ENCODE peak calls at places on chromosome 3, in four cellular contexts. Y is AG04450, A is RPMI8226, C is renal cortical epithelial cell. B is an unnamed sample.

GRCh38 chr3:167783781-167784180 is 48.3 kb downstream of the SERPINI1 start:
- DNase-seq in A (no peak), C (no peak), Y (no peak), B (no peak)

GRCh38 chr3:171806200-171807128 is 3.8 kb downstream of the PLD1 start:
- DNase-seq in Y (peak; percentile 76), C (peak; percentile 83), A (no peak), B (peak; percentile 39)

GRCh38 chr3:130442284-130442683 is 74.7 kb upstream of the COL6A6 start:
- DNase-seq in Y (no peak), C (no peak), A (no peak), B (no peak)

GRCh38 chr3:65004316-65004715 is 316.5 kb upstream of the ADAMTS9 start:
- DNase-seq in A (no peak), C (no peak), Y (no peak), B (no peak)

GRCh38 chr3:46675426-46675825 is 18.1 kb downstream of the ALS2CL start:
- DNase-seq in C (no peak), A (no peak), Y (no peak), B (no peak)

GRCh38 chr3:73210759-73211158 is 149.3 kb downstream of the EBLN2 start:
- DNase-seq in C (no peak), A (no peak), Y (no peak), B (no peak)

GRCh38 chr3:100875239-100875638 is 118.0 kb downstream of the ABI3BP start:
- DNase-seq in C (peak; percentile 69), Y (no peak), A (peak; percentile 32), B (peak; percentile 74)

GRCh38 chr3:100761211-100761921 is 52.1 kb downstream of the TFG start:
- DNase-seq in C (no peak), A (peak; percentile 92), Y (no peak), B (peak; percentile 20)

GRCh38 chr3:149224736-149225594 is 3.3 kb upstream of the CP start:
- DNase-seq in A (peak; percentile 23), Y (peak; percentile 43), C (peak; percentile 99), B (peak; percentile 98)

GRCh38 chr3:127568604-127569003 is 21.9 kb downstream of the TPRA1 start:
- DNase-seq in Y (no peak), C (no peak), A (no peak), B (no peak)

GRCh38 chr3:152968388-152969024 is 133.6 kb downstream of the P2RY1 start:
- DNase-seq in Y (no peak), C (no peak), A (no peak), B (no peak)

GRCh38 chr3:146493221-146493620 is 23.9 kb upstream of the PLSCR2 start:
- DNase-seq in Y (no peak), A (no peak), C (no peak), B (no peak)

GRCh38 chr3:119825820-119826219 is 43.9 kb downstream of the NR1I2 start:
- DNase-seq in A (no peak), C (no peak), Y (no peak), B (no peak)

GRCh38 chr3:101779808-101780366 is 876 bp downstream of the NXPE3 start:
- DNase-seq in A (no peak), C (no peak), Y (no peak), B (no peak)

GRCh38 chr3:111534701-111535100 is 7.3 kb upstream of the CD96 start:
- DNase-seq in A (no peak), Y (no peak), C (peak; percentile 84), B (peak; percentile 70)

GRCh38 chr3:9088431-9089353 is 125.4 kb upstream of the RAD18 start:
- DNase-seq in C (peak; percentile 77), Y (no peak), A (no peak), B (peak; percentile 56)

GRCh38 chr3:34382859-34383258 is 584.4 kb downstream of the PDCD6IP start:
- DNase-seq in Y (no peak), C (peak; percentile 87), A (no peak), B (peak; percentile 90)

GRCh38 chr3:159637895-159638542 is 350.6 kb upstream of the IL12A start:
- DNase-seq in C (peak; percentile 94), Y (peak; percentile 32), A (no peak), B (peak; percentile 84)

GRCh38 chr3:147582642-147583041 is 173.5 kb downstream of the ZIC1 start:
- DNase-seq in A (no peak), C (no peak), Y (no peak), B (no peak)